ENCODE peak calls at places on chromosomes 4 and X, in eight cellular contexts. N is globus pallidus, G is cardiac muscle cell, I is DMS153, X is stomach, Z is NCI-H446, H is GM12864, M is NCI-H2029. E is an unnamed sample.

GRCh38 chrX:132622130-132622529 is 133.3 kb upstream of the MBNL3 start:
- DNase-seq in N (no peak), G (no peak), I (no peak), X (no peak), Z (no peak), H (no peak), M (no peak), E (no peak)

GRCh38 chrX:30521440-30522182 is 56.0 kb downstream of the TASL start:
- DNase-seq in N (no peak), G (peak), I (no peak), X (no peak), Z (no peak), H (no peak), M (no peak), E (no peak)

GRCh38 chr4:52876063-52876462 is 13.9 kb downstream of the RASL11B start:
- DNase-seq in N (no peak), G (no peak), I (no peak), X (no peak), Z (no peak), H (no peak), M (no peak), E (no peak)

GRCh38 chr4:17152941-17153340 is 254.5 kb upstream of the LDB2 start:
- DNase-seq in N (no peak), G (no peak), I (no peak), X (no peak), Z (no peak), H (no peak), M (no peak), E (no peak)

GRCh38 chr4:160319868-160320260 is 1217.0 kb downstream of the RAPGEF2 start:
- DNase-seq in N (no peak), G (no peak), I (no peak), X (no peak), Z (no peak), H (no peak), M (no peak), E (no peak)

GRCh38 chr4:118326585-118326984 is 26.2 kb downstream of the PRSS12 start:
- DNase-seq in N (no peak), G (no peak), I (no peak), X (no peak), Z (no peak), H (no peak), M (no peak), E (no peak)

GRCh38 chrX:119468186-119468929 is at the start of gene SLC25A5:
- DNase-seq in N (peak), G (peak), I (peak), X (peak), Z (peak), H (peak), M (peak), E (peak)

GRCh38 chr4:5971077-5971447 is 47.2 kb downstream of the C4orf50 start:
- DNase-seq in N (no peak), G (no peak), I (no peak), X (peak), Z (peak), H (no peak), M (no peak), E (peak)